ENCODE peak calls at places on chromosomes 4 and X, in eight cellular contexts. One of them, this sample, is unnamed.

GRCh38 chrX:43958529-43958928 is 14.7 kb downstream of the NDP start:
- DNase-seq in HS-5: peak; percentile 35
- DNase-seq in aorta: no peak
- DNase-seq in neuronal stem cell: peak; percentile 60
- DNase-seq in kidney epithelial cell: peak; percentile 45
- DNase-seq in endothelial cell: peak; percentile 27
- DNase-seq in mucosa of gallbladder: peak; percentile 57
- DNase-seq in left colon: no peak
- DNase-seq in this sample: peak; percentile 56

GRCh38 chr4:31325300-31325699 is 605.1 kb downstream of the PCDH7 start:
- DNase-seq in HS-5: no peak
- DNase-seq in aorta: no peak
- DNase-seq in neuronal stem cell: no peak
- DNase-seq in kidney epithelial cell: no peak
- DNase-seq in endothelial cell: no peak
- DNase-seq in mucosa of gallbladder: no peak
- DNase-seq in left colon: no peak
- DNase-seq in this sample: no peak

GRCh38 chr4:168475745-168476144 is 4.5 kb downstream of the DDX60L start:
- DNase-seq in HS-5: no peak
- DNase-seq in aorta: no peak
- DNase-seq in neuronal stem cell: no peak
- DNase-seq in kidney epithelial cell: no peak
- DNase-seq in endothelial cell: no peak
- DNase-seq in mucosa of gallbladder: no peak
- DNase-seq in left colon: no peak
- DNase-seq in this sample: no peak

GRCh38 chr4:15665738-15666365 is 10.7 kb upstream of the FBXL5 start:
- DNase-seq in HS-5: no peak
- DNase-seq in aorta: no peak
- DNase-seq in neuronal stem cell: no peak
- DNase-seq in kidney epithelial cell: peak; percentile 60
- DNase-seq in endothelial cell: no peak
- DNase-seq in mucosa of gallbladder: peak; percentile 21
- DNase-seq in left colon: no peak
- DNase-seq in this sample: no peak

GRCh38 chr4:103451341-103451740 is 253.2 kb upstream of the CENPE start:
- DNase-seq in HS-5: no peak
- DNase-seq in aorta: no peak
- DNase-seq in neuronal stem cell: no peak
- DNase-seq in kidney epithelial cell: no peak
- DNase-seq in endothelial cell: no peak
- DNase-seq in mucosa of gallbladder: no peak
- DNase-seq in left colon: no peak
- DNase-seq in this sample: no peak

GRCh38 chrX:46628406-46629371 is 55.1 kb downstream of the CHST7 start:
- DNase-seq in HS-5: no peak
- DNase-seq in aorta: peak; percentile 55
- DNase-seq in neuronal stem cell: no peak
- DNase-seq in kidney epithelial cell: no peak
- DNase-seq in endothelial cell: no peak
- DNase-seq in mucosa of gallbladder: peak; percentile 13
- DNase-seq in left colon: no peak
- DNase-seq in this sample: no peak

GRCh38 chr4:38591617-38592337 is 72.2 kb upstream of the KLF3 start:
- DNase-seq in HS-5: no peak
- DNase-seq in aorta: no peak
- DNase-seq in neuronal stem cell: no peak
- DNase-seq in kidney epithelial cell: no peak
- DNase-seq in endothelial cell: no peak
- DNase-seq in mucosa of gallbladder: peak; percentile 38
- DNase-seq in left colon: no peak
- DNase-seq in this sample: no peak

GRCh38 chr4:186719925-186720694 is 3.5 kb downstream of the FAT1 start:
- DNase-seq in HS-5: no peak
- DNase-seq in aorta: no peak
- DNase-seq in neuronal stem cell: no peak
- DNase-seq in kidney epithelial cell: no peak
- DNase-seq in endothelial cell: peak; percentile 48
- DNase-seq in mucosa of gallbladder: no peak
- DNase-seq in left colon: no peak
- DNase-seq in this sample: peak; percentile 72

GRCh38 chr4:180394730-180395129 is 1848.5 kb upstream of the TENM3 start:
- DNase-seq in HS-5: no peak
- DNase-seq in aorta: no peak
- DNase-seq in neuronal stem cell: no peak
- DNase-seq in kidney epithelial cell: no peak
- DNase-seq in endothelial cell: no peak
- DNase-seq in mucosa of gallbladder: no peak
- DNase-seq in left colon: no peak
- DNase-seq in this sample: no peak

GRCh38 chrX:73390628-73391567 is 56.0 kb upstream of the CDX4 start:
- DNase-seq in HS-5: no peak
- DNase-seq in aorta: no peak
- DNase-seq in neuronal stem cell: no peak
- DNase-seq in kidney epithelial cell: no peak
- DNase-seq in endothelial cell: no peak
- DNase-seq in mucosa of gallbladder: no peak
- DNase-seq in left colon: no peak
- DNase-seq in this sample: no peak

GRCh38 chr4:145044341-145044740 is 53.7 kb downstream of the ANAPC10 start:
- DNase-seq in HS-5: no peak
- DNase-seq in aorta: no peak
- DNase-seq in neuronal stem cell: no peak
- DNase-seq in kidney epithelial cell: no peak
- DNase-seq in endothelial cell: no peak
- DNase-seq in mucosa of gallbladder: no peak
- DNase-seq in left colon: no peak
- DNase-seq in this sample: no peak

GRCh38 chrX:68072016-68072415 is 361.3 kb downstream of the OPHN1 start:
- DNase-seq in HS-5: no peak
- DNase-seq in aorta: no peak
- DNase-seq in neuronal stem cell: no peak
- DNase-seq in kidney epithelial cell: no peak
- DNase-seq in endothelial cell: no peak
- DNase-seq in mucosa of gallbladder: no peak
- DNase-seq in left colon: no peak
- DNase-seq in this sample: no peak

This sample was measured in Caco-2.